ENCODE peak calls at places on chromosomes 12 and 14, in five cellular contexts. M is myocyte, N is KBM-7, W is OCI-M1, U is esophagus squamous epithelium. J is an unnamed sample.

GRCh38 chr12:12007001-12007712 is 63.6 kb upstream of the BCL2L14 start:
- DNase-seq in N (no peak), U (no peak), W (no peak), M (peak; percentile 61), J (peak; percentile 42)

GRCh38 chr12:46562625-46563228 is 190.2 kb upstream of the SLC38A2 start:
- DNase-seq in M (peak; percentile 75), N (no peak), W (no peak), U (no peak), J (peak; percentile 59)

GRCh38 chr12:96246926-96247566 is 52.9 kb downstream of the ELK3 start:
- DNase-seq in N (no peak), W (no peak), U (no peak), M (no peak), J (no peak)

GRCh38 chr14:22432348-22432976 is 156.6 kb downstream of the DAD1 start:
- DNase-seq in W (peak; percentile 86), N (peak; percentile 96), M (peak; percentile 93), U (no peak), J (peak; percentile 56)

GRCh38 chr12:117967043-117967442 is 1.7 kb downstream of the KSR2 start:
- DNase-seq in N (no peak), W (no peak), M (no peak), U (no peak), J (no peak)

GRCh38 chr14:85466678-85467077 is 63.3 kb upstream of the FLRT2 start:
- DNase-seq in W (no peak), N (no peak), M (peak; percentile 11), U (no peak), J (no peak)

GRCh38 chr12:3107954-3108353 is 30.8 kb downstream of the TSPAN9 start:
- DNase-seq in W (no peak), U (no peak), M (no peak), N (no peak), J (no peak)

GRCh38 chr14:33932033-33932432 is 18.8 kb downstream of the EGLN3 start:
- DNase-seq in U (no peak), M (no peak), N (no peak), W (no peak), J (no peak)

GRCh38 chr12:94867066-94867855 is 136.2 kb downstream of the NDUFA12 start:
- DNase-seq in M (peak; percentile 93), U (no peak), N (no peak), W (peak; percentile 70), J (peak; percentile 32)

GRCh38 chr12:29591140-29592020 is 93.9 kb upstream of the OVCH1 start:
- DNase-seq in N (no peak), U (no peak), W (peak; percentile 53), M (no peak), J (no peak)

GRCh38 chr12:110107369-110108281 is 16.5 kb upstream of the IFT81 start:
- DNase-seq in M (peak; percentile 64), U (no peak), W (no peak), N (no peak), J (no peak)

GRCh38 chr12:48536602-48537001 is 11.2 kb downstream of the OR8S1 start:
- DNase-seq in M (no peak), W (peak; percentile 55), N (no peak), U (no peak), J (no peak)

J was measured in NB4.